ENCODE peak calls at places on chromosomes 3 and 15, in six cellular contexts. Y is neural crest cell; S is GM13977; D is endothelial cell; A is CD8-positive, alpha-beta T cell; V is nephron progenitor cell. X is an unnamed sample.
A peak's percentile ranks its signal among the peaks of the same experiment; 100 is the strongest.

GRCh38 chr3:72186485-72186864 is 401.5 kb upstream of the PROK2 start:
- DNase-seq in Y (no peak), S (no peak), D (no peak), A (no peak), V (no peak), X (no peak)

GRCh38 chr15:57896114-57896513 is 169.4 kb downstream of the ALDH1A2 start:
- DNase-seq in Y (no peak), S (no peak), D (no peak), A (no peak), V (no peak), X (no peak)

GRCh38 chr15:81349271-81349670 is 24.7 kb downstream of the TMC3 start:
- DNase-seq in Y (no peak), S (no peak), D (no peak), A (no peak), V (no peak), X (no peak)

GRCh38 chr3:181915556-181915955 is 203.8 kb downstream of the SOX2 start:
- DNase-seq in Y (no peak), S (no peak), D (no peak), A (no peak), V (no peak), X (no peak)

GRCh38 chr3:26438981-26439884 is 183.3 kb upstream of the LRRC3B start:
- DNase-seq in Y (no peak), S (no peak), D (no peak), A (no peak), V (no peak), X (no peak)

GRCh38 chr15:56759450-56759845 is 26.1 kb upstream of the ZNF280D start:
- DNase-seq in Y (no peak), S (no peak), D (no peak), A (no peak), V (no peak), X (no peak)

GRCh38 chr15:95853350-95853749 is 477.1 kb upstream of the NR2F2 start:
- DNase-seq in Y (no peak), S (no peak), D (no peak), A (no peak), V (no peak), X (no peak)

GRCh38 chr3:148924572-148924971 is 59.5 kb downstream of the CPA3 start:
- DNase-seq in Y (no peak), S (no peak), D (no peak), A (no peak), V (no peak), X (no peak)

GRCh38 chr3:102235679-102236078 is 199.1 kb upstream of the ZPLD1 start:
- DNase-seq in Y (no peak), S (no peak), D (no peak), A (no peak), V (no peak), X (no peak)

GRCh38 chr3:161393310-161393709 is 22.0 kb upstream of the SPTSSB start:
- DNase-seq in Y (no peak), S (no peak), D (no peak), A (no peak), V (no peak), X (no peak)

GRCh38 chr3:19972056-19972455 is 25.2 kb downstream of the RAB5A start:
- DNase-seq in Y (no peak), S (no peak), D (no peak), A (no peak), V (no peak), X (no peak)

GRCh38 chr3:98733055-98733777 is 29.9 kb upstream of the ST3GAL6 start:
- DNase-seq in Y (peak; percentile 32), S (peak; percentile 44), D (peak; percentile 42), A (no peak), V (peak; percentile 67), X (no peak)

DNA sequence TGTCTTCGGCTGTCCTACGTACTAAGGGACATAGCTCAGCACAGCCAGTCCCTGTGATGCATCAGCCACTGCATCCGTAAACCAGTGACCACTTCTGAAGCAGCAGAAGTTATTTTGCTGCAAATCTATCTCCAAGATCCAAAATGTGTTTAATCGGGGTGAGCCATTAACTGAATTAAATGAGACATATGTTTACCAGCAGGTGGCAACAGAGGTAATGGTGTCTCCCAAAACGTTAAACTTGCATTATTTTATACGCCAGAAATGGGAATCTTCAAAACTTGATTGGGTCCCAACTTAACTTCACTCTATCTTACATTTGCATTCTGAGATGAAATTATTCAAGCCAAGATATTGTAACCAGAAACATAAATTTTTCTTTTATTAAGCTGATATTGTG is 75.3 kb upstream of the BOC start:
- DNase-seq in Y (no peak), S (no peak), D (no peak), A (no peak), V (no peak), X (no peak)
- TF ChIP-seq CTCF in Y (peak; percentile 66), S (peak; percentile 48), D (peak; percentile 69), A (no peak), V (peak; percentile 17), X (peak; percentile 54)

DNA sequence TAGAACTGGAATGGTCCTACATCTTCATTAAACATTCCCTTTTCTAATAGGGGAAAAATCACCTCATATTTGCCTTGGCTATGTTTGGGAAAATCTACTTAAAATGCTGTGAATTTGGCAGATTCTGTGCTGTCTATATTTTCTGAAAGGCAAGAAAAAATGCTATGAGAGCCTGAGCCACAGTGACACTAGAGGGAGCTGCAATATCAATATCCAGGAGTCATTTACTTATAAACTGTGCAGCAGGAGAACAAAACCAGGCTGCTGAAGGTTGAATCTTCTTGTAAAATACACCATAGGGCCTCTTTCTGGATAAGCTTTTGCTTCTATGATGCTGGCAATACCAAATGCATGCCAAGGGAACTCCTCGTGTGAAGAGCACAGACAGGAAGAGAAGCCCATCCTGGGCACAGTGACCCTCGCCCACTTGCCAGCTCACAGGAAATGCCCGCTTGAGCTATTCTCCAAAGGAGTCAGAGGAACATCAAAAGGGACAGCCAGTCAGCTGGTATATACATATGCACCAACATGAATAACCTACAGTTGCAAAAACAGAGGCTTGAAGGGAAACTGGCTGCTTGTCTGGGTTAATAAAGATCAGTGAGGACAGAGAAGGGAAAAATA is 48.0 kb upstream of the TSPAN3 start:
- DNase-seq in Y (peak; percentile 26), S (peak; percentile 59), D (no peak), A (no peak), V (no peak), X (no peak)
- TF ChIP-seq CTCF in Y (peak; percentile 87), S (peak; percentile 79), D (peak; percentile 19), A (peak; percentile 71), V (peak; percentile 63), X (peak; percentile 87)

GRCh38 chr15:68051109-68051508 is 3.0 kb upstream of the PIAS1 start:
- DNase-seq in Y (no peak), S (no peak), D (no peak), A (no peak), V (no peak), X (no peak)
- TF ChIP-seq CTCF in Y (no peak), S (no peak), D (no peak), A (no peak), V (no peak), X (no peak)

GRCh38 chr15:37134699-37135131 is 34.4 kb upstream of the MEIS2 start:
- DNase-seq in Y (no peak), S (no peak), D (no peak), A (no peak), V (no peak), X (no peak)
- TF ChIP-seq CTCF in Y (peak; percentile 73), S (peak; percentile 47), D (peak; percentile 48), A (no peak), V (peak; percentile 65), X (peak; percentile 69)

DNA sequence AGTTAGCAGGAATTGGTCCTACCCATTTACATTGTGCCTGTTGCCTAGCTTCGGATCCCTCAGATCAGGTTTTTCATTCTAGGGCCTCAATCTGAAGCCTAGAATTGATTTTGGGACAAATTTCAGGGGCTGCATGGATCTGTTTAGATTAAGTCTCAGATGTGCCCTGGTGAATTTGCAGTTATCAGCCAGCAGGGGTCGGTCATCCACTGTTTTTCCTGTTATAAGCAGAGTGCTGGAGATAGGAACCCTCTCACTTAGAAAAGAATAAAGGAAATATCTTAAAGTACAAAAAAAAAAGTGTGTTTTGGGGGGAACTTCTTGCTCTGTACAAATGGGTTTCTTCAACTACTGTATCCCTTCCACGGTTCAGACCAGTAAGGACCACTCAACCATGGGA is 212.5 kb downstream of the BCHE start:
- DNase-seq in Y (no peak), S (no peak), D (no peak), A (no peak), V (no peak), X (no peak)
- TF ChIP-seq CTCF in Y (peak; percentile 44), S (peak; percentile 28), D (no peak), A (no peak), V (no peak), X (no peak)

GRCh38 chr15:91099616-91100560 is at the start of gene SV2B:
- DNase-seq in Y (peak; percentile 25), S (peak; percentile 71), D (peak; percentile 53), A (peak; percentile 63), V (peak; percentile 72), X (peak; percentile 41)
- TF ChIP-seq CTCF in Y (peak; percentile 34), S (peak; percentile 49), D (no peak), A (no peak), V (no peak), X (peak; percentile 36)

GRCh38 chr3:120555661-120556509 is 40.3 kb upstream of the NDUFB4 start:
- DNase-seq in Y (no peak), S (no peak), D (no peak), A (no peak), V (no peak), X (no peak)
- TF ChIP-seq CTCF in Y (no peak), S (no peak), D (no peak), A (no peak), V (no peak), X (no peak)

GRCh38 chr3:194928831-194929594 is 243.3 kb downstream of the FAM43A start:
- DNase-seq in Y (peak; percentile 23), S (no peak), D (peak; percentile 47), A (peak; percentile 43), V (peak; percentile 34), X (no peak)
- TF ChIP-seq CTCF in Y (peak; percentile 68), S (no peak), D (peak; percentile 97), A (no peak), V (peak; percentile 67), X (peak; percentile 68)

DNA sequence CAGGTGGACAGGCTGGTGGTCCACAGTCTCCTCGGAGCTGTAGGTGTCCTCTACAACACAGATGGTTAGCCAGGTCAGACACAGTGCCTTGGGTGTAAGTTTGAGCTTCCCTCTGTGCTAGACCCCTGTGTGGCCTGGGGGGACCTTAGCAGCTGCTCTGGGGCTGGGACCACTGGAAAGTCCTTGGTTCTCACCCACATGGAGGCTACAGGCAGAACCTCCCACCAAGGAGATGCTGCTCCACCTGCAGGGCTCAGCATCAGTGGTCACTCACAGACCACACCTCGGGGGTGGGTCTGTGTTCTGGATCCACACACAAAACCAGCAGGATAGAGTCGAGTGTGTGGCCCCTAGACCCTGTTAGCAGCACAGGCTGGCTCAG is 8.4 kb downstream of the RASL12 start:
- DNase-seq in Y (no peak), S (no peak), D (no peak), A (no peak), V (no peak), X (no peak)
- TF ChIP-seq CTCF in Y (no peak), S (no peak), D (no peak), A (no peak), V (no peak), X (no peak)

DNA sequence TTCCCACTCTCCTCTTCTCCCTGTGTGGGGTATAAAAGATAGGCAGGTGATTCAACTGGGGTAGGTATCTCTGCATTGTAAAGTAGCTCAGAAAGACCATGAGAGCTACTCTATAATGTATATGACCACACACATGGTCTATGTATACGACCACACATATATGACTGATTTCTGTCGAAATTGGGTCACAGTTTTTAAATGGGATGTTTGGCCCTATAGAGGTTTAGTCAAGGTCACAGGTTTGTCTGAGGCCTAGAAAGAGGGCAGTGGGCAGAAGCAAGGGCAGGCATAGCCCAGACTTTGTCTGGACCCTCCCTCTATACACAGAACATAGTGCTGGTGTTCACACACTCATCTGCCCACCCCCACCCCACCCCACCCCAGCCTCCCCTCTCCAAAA is 4.4 kb downstream of the LAMP3 start:
- DNase-seq in Y (no peak), S (peak; percentile 64), D (no peak), A (no peak), V (no peak), X (no peak)
- TF ChIP-seq CTCF in Y (no peak), S (no peak), D (no peak), A (no peak), V (no peak), X (no peak)

X was measured in progenitor cell of endocrine pancreas.